ENCODE peak calls at places on chromosomes 5 and 9, in seven cellular contexts. One of them, this sample, is unnamed.
A peak's percentile ranks its signal among the peaks of the same experiment; 100 is the strongest.

GRCh38 chr5:22070151-22070550 is 783.0 kb downstream of the CDH12 start:
- DNase-seq in adipocyte: no peak
- DNase-seq in A673: no peak
- DNase-seq in amniotic epithelial cell: no peak
- DNase-seq in A549: no peak
- DNase-seq in HT1080: no peak
- DNase-seq in IMR-90: no peak
- DNase-seq in this sample: no peak

GRCh38 chr9:133051966-133052539 is 9.7 kb upstream of the CEL start:
- DNase-seq in adipocyte: no peak
- DNase-seq in A673: no peak
- DNase-seq in amniotic epithelial cell: no peak
- DNase-seq in A549: no peak
- DNase-seq in HT1080: no peak
- DNase-seq in IMR-90: no peak
- DNase-seq in this sample: no peak

GRCh38 chr9:98210435-98210834 is 18.0 kb upstream of the CORO2A start:
- DNase-seq in adipocyte: no peak
- DNase-seq in A673: no peak
- DNase-seq in amniotic epithelial cell: no peak
- DNase-seq in A549: no peak
- DNase-seq in HT1080: no peak
- DNase-seq in IMR-90: no peak
- DNase-seq in this sample: no peak

GRCh38 chr5:74543162-74543995 is 97.1 kb downstream of the ENC1 start:
- DNase-seq in adipocyte: peak; percentile 75
- DNase-seq in A673: peak; percentile 99
- DNase-seq in amniotic epithelial cell: peak; percentile 97
- DNase-seq in A549: peak; percentile 81
- DNase-seq in HT1080: peak; percentile 99
- DNase-seq in IMR-90: peak; percentile 80
- DNase-seq in this sample: peak; percentile 94

GRCh38 chr5:2560435-2560834 is 191.0 kb downstream of the IRX2 start:
- DNase-seq in adipocyte: no peak
- DNase-seq in A673: no peak
- DNase-seq in amniotic epithelial cell: no peak
- DNase-seq in A549: no peak
- DNase-seq in HT1080: no peak
- DNase-seq in IMR-90: no peak
- DNase-seq in this sample: peak; percentile 22

GRCh38 chr9:15137658-15138356 is 169.2 kb downstream of the TTC39B start:
- DNase-seq in adipocyte: no peak
- DNase-seq in A673: no peak
- DNase-seq in amniotic epithelial cell: no peak
- DNase-seq in A549: no peak
- DNase-seq in HT1080: no peak
- DNase-seq in IMR-90: no peak
- DNase-seq in this sample: no peak

GRCh38 chr9:105385372-105385985 is 62.4 kb upstream of the FSD1L start:
- DNase-seq in adipocyte: no peak
- DNase-seq in A673: no peak
- DNase-seq in amniotic epithelial cell: peak; percentile 51
- DNase-seq in A549: no peak
- DNase-seq in HT1080: no peak
- DNase-seq in IMR-90: no peak
- DNase-seq in this sample: no peak

GRCh38 chr5:34626751-34627150 is 29.4 kb upstream of the RAI14 start:
- DNase-seq in adipocyte: no peak
- DNase-seq in A673: no peak
- DNase-seq in amniotic epithelial cell: peak; percentile 69
- DNase-seq in A549: no peak
- DNase-seq in HT1080: no peak
- DNase-seq in IMR-90: no peak
- DNase-seq in this sample: no peak

GRCh38 chr5:145637396-145637795 is 197.7 kb downstream of the PRELID2 start:
- DNase-seq in adipocyte: peak; percentile 7
- DNase-seq in A673: no peak
- DNase-seq in amniotic epithelial cell: peak; percentile 27
- DNase-seq in A549: no peak
- DNase-seq in HT1080: no peak
- DNase-seq in IMR-90: peak; percentile 45
- DNase-seq in this sample: no peak

GRCh38 chr9:79408617-79409016 is 163.1 kb upstream of the TLE4 start:
- DNase-seq in adipocyte: no peak
- DNase-seq in A673: no peak
- DNase-seq in amniotic epithelial cell: peak; percentile 14
- DNase-seq in A549: no peak
- DNase-seq in HT1080: peak; percentile 10
- DNase-seq in IMR-90: peak; percentile 47
- DNase-seq in this sample: no peak

GRCh38 chr9:75743855-75744254 is 146.6 kb upstream of the PCSK5 start:
- DNase-seq in adipocyte: no peak
- DNase-seq in A673: no peak
- DNase-seq in amniotic epithelial cell: no peak
- DNase-seq in A549: no peak
- DNase-seq in HT1080: no peak
- DNase-seq in IMR-90: no peak
- DNase-seq in this sample: no peak

GRCh38 chr5:176352116-176352878 is 9.3 kb downstream of the KIAA1191 start:
- DNase-seq in adipocyte: no peak
- DNase-seq in A673: no peak
- DNase-seq in amniotic epithelial cell: peak; percentile 43
- DNase-seq in A549: no peak
- DNase-seq in HT1080: no peak
- DNase-seq in IMR-90: peak; percentile 44
- DNase-seq in this sample: peak; percentile 74

GRCh38 chr5:159061834-159062530 is 37.7 kb downstream of the EBF1 start:
- DNase-seq in adipocyte: peak; percentile 50
- DNase-seq in A673: no peak
- DNase-seq in amniotic epithelial cell: no peak
- DNase-seq in A549: no peak
- DNase-seq in HT1080: no peak
- DNase-seq in IMR-90: no peak
- DNase-seq in this sample: no peak

GRCh38 chr5:83368317-83368716 is 103.2 kb upstream of the VCAN start:
- DNase-seq in adipocyte: peak; percentile 74
- DNase-seq in A673: peak; percentile 1
- DNase-seq in amniotic epithelial cell: peak; percentile 64
- DNase-seq in A549: no peak
- DNase-seq in HT1080: peak; percentile 93
- DNase-seq in IMR-90: peak; percentile 88
- DNase-seq in this sample: peak; percentile 82

GRCh38 chr9:34652608-34653007 is 623 bp downstream of the IL11RA start:
- DNase-seq in adipocyte: peak; percentile 40
- DNase-seq in A673: no peak
- DNase-seq in amniotic epithelial cell: no peak
- DNase-seq in A549: no peak
- DNase-seq in HT1080: no peak
- DNase-seq in IMR-90: no peak
- DNase-seq in this sample: no peak

GRCh38 chr5:176733586-176734262 is 76.6 kb upstream of the UNC5A start:
- DNase-seq in adipocyte: peak; percentile 10
- DNase-seq in A673: no peak
- DNase-seq in amniotic epithelial cell: no peak
- DNase-seq in A549: no peak
- DNase-seq in HT1080: no peak
- DNase-seq in IMR-90: no peak
- DNase-seq in this sample: peak; percentile 50

GRCh38 chr5:139746691-139747582 is 48.7 kb upstream of the PSD2 start:
- DNase-seq in adipocyte: peak; percentile 34
- DNase-seq in A673: peak; percentile 77
- DNase-seq in amniotic epithelial cell: no peak
- DNase-seq in A549: no peak
- DNase-seq in HT1080: no peak
- DNase-seq in IMR-90: peak; percentile 46
- DNase-seq in this sample: peak; percentile 69

GRCh38 chr5:6801236-6801635 is 88.0 kb downstream of the TENT4A start:
- DNase-seq in adipocyte: no peak
- DNase-seq in A673: no peak
- DNase-seq in amniotic epithelial cell: no peak
- DNase-seq in A549: no peak
- DNase-seq in HT1080: no peak
- DNase-seq in IMR-90: no peak
- DNase-seq in this sample: peak; percentile 26

GRCh38 chr9:117473293-117473692 is 58.4 kb upstream of the ASTN2 start:
- DNase-seq in adipocyte: no peak
- DNase-seq in A673: no peak
- DNase-seq in amniotic epithelial cell: no peak
- DNase-seq in A549: no peak
- DNase-seq in HT1080: no peak
- DNase-seq in IMR-90: no peak
- DNase-seq in this sample: no peak

GRCh38 chr5:107885601-107886000 is 214.9 kb upstream of the EFNA5 start:
- DNase-seq in adipocyte: no peak
- DNase-seq in A673: no peak
- DNase-seq in amniotic epithelial cell: no peak
- DNase-seq in A549: no peak
- DNase-seq in HT1080: no peak
- DNase-seq in IMR-90: no peak
- DNase-seq in this sample: no peak

GRCh38 chr5:34474573-34475021 is 181.5 kb upstream of the RAI14 start:
- DNase-seq in adipocyte: peak; percentile 84
- DNase-seq in A673: peak; percentile 61
- DNase-seq in amniotic epithelial cell: peak; percentile 66
- DNase-seq in A549: peak; percentile 57
- DNase-seq in HT1080: peak; percentile 46
- DNase-seq in IMR-90: peak; percentile 77
- DNase-seq in this sample: no peak

GRCh38 chr5:96320797-96321196 is 112.3 kb downstream of the PCSK1 start:
- DNase-seq in adipocyte: no peak
- DNase-seq in A673: no peak
- DNase-seq in amniotic epithelial cell: no peak
- DNase-seq in A549: no peak
- DNase-seq in HT1080: peak; percentile 59
- DNase-seq in IMR-90: peak; percentile 61
- DNase-seq in this sample: no peak

GRCh38 chr9:64066736-64067368 is 1218.2 kb downstream of the FOXD4L5 start:
- DNase-seq in adipocyte: no peak
- DNase-seq in A673: no peak
- DNase-seq in amniotic epithelial cell: no peak
- DNase-seq in A549: no peak
- DNase-seq in HT1080: no peak
- DNase-seq in IMR-90: no peak
- DNase-seq in this sample: no peak

GRCh38 chr5:19487484-19487883 is 500.5 kb downstream of the CDH18 start:
- DNase-seq in adipocyte: no peak
- DNase-seq in A673: no peak
- DNase-seq in amniotic epithelial cell: no peak
- DNase-seq in A549: no peak
- DNase-seq in HT1080: no peak
- DNase-seq in IMR-90: no peak
- DNase-seq in this sample: no peak

GRCh38 chr5:168851902-168852321 is 272.7 kb upstream of the PANK3 start:
- DNase-seq in adipocyte: peak; percentile 12
- DNase-seq in A673: no peak
- DNase-seq in amniotic epithelial cell: peak; percentile 92
- DNase-seq in A549: no peak
- DNase-seq in HT1080: peak; percentile 75
- DNase-seq in IMR-90: no peak
- DNase-seq in this sample: peak; percentile 44

GRCh38 chr5:97085787-97086181 is 56.6 kb downstream of the LIX1 start:
- DNase-seq in adipocyte: no peak
- DNase-seq in A673: no peak
- DNase-seq in amniotic epithelial cell: no peak
- DNase-seq in A549: no peak
- DNase-seq in HT1080: no peak
- DNase-seq in IMR-90: no peak
- DNase-seq in this sample: no peak